ENCODE peak calls at places on chromosomes 6 and 20, in six cellular contexts. One of them, this sample, is unnamed.

GRCh38 chr6:128487746-128488145 is 32.7 kb downstream of the PTPRK start:
- DNase-seq in ovary: no peak
- DNase-seq in psoas muscle: no peak
- DNase-seq in cardiac muscle cell: peak; percentile 31
- DNase-seq in IMR-90: peak; percentile 85
- DNase-seq in transverse colon: no peak
- DNase-seq in this sample: no peak

GRCh38 chr6:1773697-1774096 is 164.0 kb downstream of the FOXC1 start:
- DNase-seq in transverse colon: no peak
- DNase-seq in cardiac muscle cell: no peak
- DNase-seq in IMR-90: no peak
- DNase-seq in psoas muscle: no peak
- DNase-seq in ovary: no peak
- DNase-seq in this sample: no peak

GRCh38 chr6:157270916-157271315 is 52.4 kb downstream of the TMEM242 start:
- DNase-seq in ovary: no peak
- DNase-seq in cardiac muscle cell: no peak
- DNase-seq in transverse colon: no peak
- DNase-seq in psoas muscle: no peak
- DNase-seq in IMR-90: no peak
- DNase-seq in this sample: no peak

GRCh38 chr6:99415446-99415845 is 9.7 kb downstream of the PNISR start:
- DNase-seq in psoas muscle: no peak
- DNase-seq in cardiac muscle cell: no peak
- DNase-seq in ovary: no peak
- DNase-seq in transverse colon: no peak
- DNase-seq in IMR-90: peak; percentile 51
- DNase-seq in this sample: no peak

GRCh38 chr6:140779991-140780596 is 1352.6 kb upstream of the GJE1 start:
- DNase-seq in psoas muscle: peak; percentile 32
- DNase-seq in ovary: no peak
- DNase-seq in IMR-90: no peak
- DNase-seq in transverse colon: no peak
- DNase-seq in cardiac muscle cell: no peak
- DNase-seq in this sample: no peak

GRCh38 chr6:134636221-134636830 is 313.6 kb downstream of the ALDH8A1 start:
- DNase-seq in ovary: no peak
- DNase-seq in psoas muscle: no peak
- DNase-seq in IMR-90: peak; percentile 39
- DNase-seq in transverse colon: peak; percentile 26
- DNase-seq in cardiac muscle cell: no peak
- DNase-seq in this sample: peak; percentile 61

GRCh38 chr6:33683051-33683571 is 28.4 kb downstream of the UQCC2 start:
- DNase-seq in psoas muscle: no peak
- DNase-seq in IMR-90: no peak
- DNase-seq in transverse colon: no peak
- DNase-seq in ovary: no peak
- DNase-seq in cardiac muscle cell: no peak
- DNase-seq in this sample: no peak

GRCh38 chr6:149405823-149406765 is 6.0 kb downstream of the SUMO4 start:
- DNase-seq in psoas muscle: no peak
- DNase-seq in transverse colon: no peak
- DNase-seq in cardiac muscle cell: peak; percentile 71
- DNase-seq in IMR-90: peak; percentile 51
- DNase-seq in ovary: no peak
- DNase-seq in this sample: no peak

GRCh38 chr20:10597637-10598036 is 76.2 kb downstream of the JAG1 start:
- DNase-seq in cardiac muscle cell: no peak
- DNase-seq in transverse colon: no peak
- DNase-seq in IMR-90: no peak
- DNase-seq in psoas muscle: no peak
- DNase-seq in ovary: no peak
- DNase-seq in this sample: no peak

GRCh38 chr6:119728935-119729334 is 379.4 kb upstream of the MAN1A1 start:
- DNase-seq in cardiac muscle cell: no peak
- DNase-seq in psoas muscle: no peak
- DNase-seq in transverse colon: no peak
- DNase-seq in IMR-90: no peak
- DNase-seq in ovary: no peak
- DNase-seq in this sample: no peak

GRCh38 chr6:53805725-53806124 is 10.9 kb downstream of the LRRC1 start:
- DNase-seq in cardiac muscle cell: no peak
- DNase-seq in psoas muscle: no peak
- DNase-seq in transverse colon: no peak
- DNase-seq in ovary: no peak
- DNase-seq in IMR-90: no peak
- DNase-seq in this sample: no peak

DNA sequence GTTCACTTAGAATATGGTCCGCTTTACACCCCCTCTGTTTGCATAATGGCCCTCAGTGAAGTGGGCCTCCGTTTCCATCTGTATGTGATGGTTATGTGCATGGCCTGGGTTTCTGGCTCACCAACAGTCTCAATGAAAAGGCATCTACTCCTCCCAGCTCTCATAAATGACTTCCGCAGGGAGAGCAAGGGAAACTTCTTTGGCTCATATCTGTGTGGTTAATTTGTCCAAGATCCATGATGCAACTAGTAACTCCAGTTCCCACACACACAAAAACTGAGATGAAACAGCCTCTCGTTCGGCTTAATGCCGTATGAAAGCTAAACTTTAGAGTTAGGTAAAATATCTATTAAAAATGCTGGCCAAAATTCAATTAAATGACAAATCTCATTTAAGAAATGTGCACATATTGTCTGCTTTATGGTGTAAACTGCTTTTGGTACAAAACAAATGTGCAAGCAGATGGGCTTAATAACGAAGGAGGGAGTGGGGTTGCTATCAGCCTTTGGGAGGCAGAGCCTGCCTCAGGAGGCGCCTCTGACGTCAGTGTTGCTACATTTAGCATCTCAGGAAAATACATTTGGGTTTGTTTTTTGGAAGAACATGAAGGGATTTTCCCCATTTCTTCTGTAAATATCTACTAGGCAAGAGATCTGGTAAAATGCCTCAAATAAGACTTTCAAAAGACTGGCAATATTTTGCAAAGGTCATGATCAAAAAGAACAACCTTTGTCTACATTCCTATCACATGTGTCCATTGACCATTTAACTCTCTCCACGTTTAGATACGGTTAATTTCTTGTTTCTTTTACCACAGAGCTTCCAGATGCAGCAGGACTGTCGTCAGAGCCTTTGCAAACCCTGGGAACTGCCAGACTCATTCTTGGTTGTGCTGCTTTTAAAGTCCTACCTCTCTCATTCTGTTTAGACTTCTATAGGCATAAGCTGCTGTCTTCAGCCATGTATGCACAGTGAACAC is 96.8 kb downstream of the ARMC2 start:
- DNase-seq in IMR-90: peak; percentile 93
- DNase-seq in cardiac muscle cell: peak; percentile 96
- DNase-seq in ovary: peak; percentile 89
- DNase-seq in transverse colon: no peak
- DNase-seq in psoas muscle: peak; percentile 68
- DNase-seq in this sample: no peak
- H3K4me1 ChIP-seq in IMR-90: peaks cover 18% of the 10 kb centered on the region
- H3K4me1 ChIP-seq in cardiac muscle cell: peaks cover 19% of the 10 kb centered on the region
- H3K4me1 ChIP-seq in ovary: peaks cover 25% of the 10 kb centered on the region
- H3K4me1 ChIP-seq in transverse colon: peaks cover 20% of the 10 kb centered on the region
- H3K4me1 ChIP-seq in psoas muscle: peaks cover 84% of the 10 kb centered on the region
- H3K4me1 ChIP-seq in this sample: peaks cover 37% of the 10 kb centered on the region

GRCh38 chr6:240151-240550 is 52.1 kb upstream of the DUSP22 start:
- DNase-seq in transverse colon: no peak
- DNase-seq in ovary: no peak
- DNase-seq in IMR-90: no peak
- DNase-seq in psoas muscle: no peak
- DNase-seq in cardiac muscle cell: no peak
- DNase-seq in this sample: no peak
- H3K9me3 ChIP-seq in transverse colon: no peaks in the 10 kb centered on the region
- H3K9me3 ChIP-seq in ovary: no peaks in the 10 kb centered on the region
- H3K9me3 ChIP-seq in IMR-90: no peaks in the 10 kb centered on the region
- H3K9me3 ChIP-seq in psoas muscle: peaks cover 6% of the 10 kb centered on the region
- H3K9me3 ChIP-seq in cardiac muscle cell: no peaks in the 10 kb centered on the region
- H3K9me3 ChIP-seq in this sample: no peaks in the 10 kb centered on the region

DNA sequence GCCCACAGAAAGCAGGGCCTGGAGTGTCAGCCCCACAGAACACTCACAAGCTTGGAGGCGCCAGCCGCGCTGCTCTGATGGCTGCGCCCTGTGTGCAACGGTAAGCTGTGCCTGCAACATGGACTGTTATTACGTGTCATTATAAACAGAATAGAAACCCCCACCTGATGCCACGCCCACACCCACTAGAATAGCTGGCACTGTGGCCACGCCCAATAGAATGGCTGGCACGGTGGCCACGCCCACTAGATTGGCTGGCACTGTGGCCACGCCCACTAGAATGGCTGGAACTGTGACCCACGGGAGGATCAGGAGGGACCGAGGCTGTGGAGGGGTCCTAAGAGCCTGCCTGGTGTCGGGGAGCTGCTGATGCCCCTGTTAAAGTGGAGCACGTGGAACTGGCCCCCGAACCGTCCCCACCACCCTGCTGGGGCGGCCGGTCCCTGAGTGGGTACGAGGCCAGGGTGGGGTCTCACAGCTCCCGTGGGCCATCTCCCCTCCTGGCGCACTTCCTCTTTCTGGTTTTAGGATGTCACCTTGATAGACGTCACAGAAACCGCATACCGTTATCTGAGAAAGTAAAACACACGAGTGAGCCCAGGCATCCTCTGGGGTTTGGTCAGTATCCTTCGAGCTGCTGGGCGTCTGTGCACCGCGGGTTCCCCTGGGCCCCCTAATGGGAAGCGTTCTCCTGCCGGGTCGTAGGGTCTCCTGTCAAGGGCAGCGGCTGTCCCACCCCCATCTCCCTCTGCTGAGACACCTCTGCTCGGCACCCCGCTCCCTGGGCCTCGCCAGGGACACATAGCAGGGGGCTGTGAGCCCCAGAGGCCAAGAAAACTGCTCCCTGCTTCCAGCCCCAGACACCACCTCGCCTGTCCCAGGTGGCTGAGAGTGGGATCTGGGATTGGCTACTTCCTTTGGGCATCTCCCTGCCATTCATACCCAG is 25.4 kb downstream of the SLC17A9 start:
- DNase-seq in cardiac muscle cell: no peak
- DNase-seq in IMR-90: no peak
- DNase-seq in psoas muscle: no peak
- DNase-seq in ovary: no peak
- DNase-seq in transverse colon: peak; percentile 79
- DNase-seq in this sample: peak; percentile 79
- H3K4me1 ChIP-seq in cardiac muscle cell: no peaks in the 10 kb centered on the region
- H3K4me1 ChIP-seq in IMR-90: no peaks in the 10 kb centered on the region
- H3K4me1 ChIP-seq in psoas muscle: no peaks in the 10 kb centered on the region
- H3K4me1 ChIP-seq in ovary: peaks cover under 1% of the 10 kb centered on the region
- H3K4me1 ChIP-seq in transverse colon: peaks cover under 1% of the 10 kb centered on the region
- H3K4me1 ChIP-seq in this sample: peaks cover 47% of the 10 kb centered on the region

GRCh38 chr6:168386973-168387372 is 54.0 kb upstream of the SMOC2 start:
- DNase-seq in cardiac muscle cell: no peak
- DNase-seq in psoas muscle: no peak
- DNase-seq in ovary: no peak
- DNase-seq in transverse colon: no peak
- DNase-seq in IMR-90: no peak
- DNase-seq in this sample: no peak
- H3K9me3 ChIP-seq in cardiac muscle cell: no peaks in the 10 kb centered on the region
- H3K9me3 ChIP-seq in psoas muscle: no peaks in the 10 kb centered on the region
- H3K9me3 ChIP-seq in ovary: no peaks in the 10 kb centered on the region
- H3K9me3 ChIP-seq in transverse colon: no peaks in the 10 kb centered on the region
- H3K9me3 ChIP-seq in IMR-90: peaks cover 61% of the 10 kb centered on the region
- H3K9me3 ChIP-seq in this sample: no peaks in the 10 kb centered on the region